ENCODE peak calls at places on chromosomes 12 and 14, in six cellular contexts. Z, D, T, A, F and U are unnamed samples.

GRCh38 chr12:38258411-38258810 is 58.2 kb upstream of the ALG10B start:
- DNase-seq in Z (no peak), D (no peak), T (no peak), A (no peak), F (no peak), U (no peak)

GRCh38 chr12:67665679-67666078 is 17.1 kb downstream of the DYRK2 start:
- DNase-seq in Z (no peak), D (no peak), T (no peak), A (no peak), F (no peak), U (no peak)

GRCh38 chr14:90758959-90759358 is 57.3 kb downstream of the TTC7B start:
- DNase-seq in Z (no peak), D (peak), T (no peak), A (no peak), F (no peak), U (peak)

GRCh38 chr14:79543966-79544365 is 667.3 kb downstream of the DIO2 start:
- DNase-seq in Z (peak), D (peak), T (no peak), A (no peak), F (no peak), U (peak)

GRCh38 chr14:96698846-96699543 is 98.2 kb upstream of the VRK1 start:
- DNase-seq in Z (no peak), D (no peak), T (no peak), A (peak), F (peak), U (peak)

GRCh38 chr14:51081209-51081608 is 13.7 kb downstream of the TRIM9 start:
- DNase-seq in Z (no peak), D (no peak), T (no peak), A (no peak), F (no peak), U (no peak)

GRCh38 chr14:99248761-99249171 is 23.2 kb downstream of the BCL11B start:
- DNase-seq in Z (no peak), D (no peak), T (no peak), A (no peak), F (no peak), U (no peak)

GRCh38 chr12:110921262-110921661 is 883 bp upstream of the MYL2 start:
- DNase-seq in Z (peak), D (no peak), T (no peak), A (no peak), F (no peak), U (no peak)

GRCh38 chr14:35403397-35404245 is 928 bp downstream of the NFKBIA start:
- DNase-seq in Z (peak), D (peak), T (peak), A (peak), F (no peak), U (peak)

GRCh38 chr12:114512351-114512750 is 106.4 kb upstream of the TBX5 start:
- DNase-seq in Z (no peak), D (no peak), T (peak), A (no peak), F (no peak), U (peak)

GRCh38 chr14:56963381-56963780 is 153.1 kb upstream of the OTX2 start:
- DNase-seq in Z (no peak), D (no peak), T (no peak), A (no peak), F (no peak), U (no peak)

GRCh38 chr14:105914738-105915385 is 388.5 kb downstream of the TMEM121 start:
- DNase-seq in Z (no peak), D (no peak), T (no peak), A (no peak), F (no peak), U (no peak)

GRCh38 chr14:75025082-75025481 is 22.4 kb downstream of the EIF2B2 start:
- DNase-seq in Z (no peak), D (peak), T (no peak), A (peak), F (no peak), U (peak)

GRCh38 chr12:120397827-120398563 is 29.0 kb upstream of the MSI1 start:
- DNase-seq in Z (no peak), D (no peak), T (no peak), A (no peak), F (no peak), U (no peak)

GRCh38 chr14:99271951-99272668 is at the start of gene BCL11B:
- DNase-seq in Z (peak), D (peak), T (peak), A (peak), F (peak), U (peak)

GRCh38 chr14:59358105-59358504 is 107.1 kb downstream of the GPR135 start:
- DNase-seq in Z (peak), D (no peak), T (peak), A (no peak), F (no peak), U (peak)
- H3K4me3 ChIP-seq in Z (no peak), D (no peak), T (no peak), A (no peak), F (no peak), U (no peak)

GRCh38 chr12:57842342-57843294 is 3.9 kb downstream of the CTDSP2 start:
- DNase-seq in Z (no peak), D (no peak), T (no peak), A (no peak), F (no peak), U (peak)

GRCh38 chr12:57838594-57839302 is 7.8 kb downstream of the CTDSP2 start:
- DNase-seq in Z (no peak), D (peak), T (no peak), A (no peak), F (no peak), U (no peak)

GRCh38 chr12:57841445-57841844 is 5.1 kb downstream of the CTDSP2 start:
- DNase-seq in Z (no peak), D (no peak), T (no peak), A (no peak), F (no peak), U (no peak)

GRCh38 chr12:57839996-57840395 is 6.5 kb downstream of the CTDSP2 start:
- DNase-seq in Z (no peak), D (no peak), T (no peak), A (no peak), F (no peak), U (no peak)

GRCh38 chr12:57840701-57841100 is 5.8 kb downstream of the CTDSP2 start:
- DNase-seq in Z (no peak), D (peak), T (peak), A (peak), F (no peak), U (no peak)
- TF ChIP-seq MYC in Z (no peak), D (no peak), T (no peak), A (no peak), F (no peak), U (no peak)

GRCh38 chr12:48827513-48828096 is 9.3 kb downstream of the CACNB3 start:
- DNase-seq in Z (no peak), D (no peak), T (no peak), A (no peak), F (no peak), U (no peak)
- H3K4me3 ChIP-seq in Z (no peak), D (no peak), T (no peak), A (no peak), F (no peak), U (no peak)

GRCh38 chr12:45415393-45415817 is 199.5 kb downstream of the ANO6 start:
- DNase-seq in Z (peak), D (peak), T (peak), A (peak), F (peak), U (peak)
- TF ChIP-seq MYC in Z (no peak), D (peak), T (no peak), A (no peak), F (no peak), U (peak)

GRCh38 chr12:51863921-51864700 is 15.6 kb upstream of the FIGNL2 start:
- DNase-seq in Z (no peak), D (no peak), T (peak), A (no peak), F (no peak), U (no peak)
- H3K4me3 ChIP-seq in Z (no peak), D (no peak), T (peak), A (no peak), F (no peak), U (no peak)